ENCODE peak calls at places on chromosomes 7 and 10, in seven cellular contexts. D, R, X, L, S, I and H are unnamed samples. For H3K9me3 and H3K4me1, the result is how much of the 10 kb centered on the place peaks cover.

GRCh38 chr10:71079761-71080380 is 132.5 kb upstream of the UNC5B start:
- DNase-seq in S (no peak), D (no peak), X (no peak), L (no peak), I (peak), R (peak), H (peak)

GRCh38 chr10:47458466-47459154 is 25.3 kb downstream of the ANXA8 start:
- DNase-seq in I (no peak), X (no peak), R (no peak), S (peak), L (no peak), D (no peak), H (no peak)

GRCh38 chr10:123787566-123787965 is 104.0 kb downstream of the CPXM2 start:
- DNase-seq in R (no peak), S (no peak), L (no peak), D (no peak), X (no peak), I (no peak), H (peak)

GRCh38 chr7:78041409-78041808 is 242.8 kb downstream of the PHTF2 start:
- DNase-seq in D (no peak), S (no peak), L (no peak), X (no peak), R (no peak), I (no peak), H (no peak)

GRCh38 chr10:26739087-26739631 is 41.7 kb downstream of the PDSS1 start:
- DNase-seq in X (no peak), D (no peak), R (no peak), L (no peak), I (no peak), S (no peak), H (no peak)

GRCh38 chr10:101775273-101776131 is at the start of gene FGF8:
- DNase-seq in R (peak), D (no peak), I (no peak), X (no peak), S (no peak), L (no peak), H (no peak)

GRCh38 chr10:60975716-60976115 is 31.7 kb upstream of the RHOBTB1 start:
- DNase-seq in L (no peak), I (no peak), R (no peak), D (no peak), X (no peak), S (no peak), H (no peak)

GRCh38 chr10:8311526-8312070 is 257.1 kb downstream of the GATA3 start:
- DNase-seq in D (no peak), L (no peak), S (no peak), I (no peak), R (no peak), X (no peak), H (no peak)

GRCh38 chr7:157612664-157613561 is 276.1 kb downstream of the DNAJB6 start:
- DNase-seq in X (no peak), S (peak), D (peak), I (peak), L (peak), R (peak), H (peak)

GRCh38 chr10:102504179-102504975 is 605 bp downstream of the SUFU start:
- DNase-seq in L (peak), S (peak), R (peak), I (peak), X (no peak), D (peak), H (peak)

GRCh38 chr10:112151640-112152039 is 31.9 kb downstream of the GPAM start:
- DNase-seq in R (no peak), X (no peak), L (no peak), S (no peak), D (no peak), I (no peak), H (no peak)

GRCh38 chr10:77139145-77139692 is 498.4 kb downstream of the KCNMA1 start:
- DNase-seq in I (no peak), L (no peak), D (no peak), S (no peak), X (no peak), R (no peak), H (no peak)

GRCh38 chr7:81604075-81604807 is 165.6 kb downstream of the HGF start:
- DNase-seq in X (no peak), I (no peak), L (no peak), S (peak), D (no peak), R (no peak), H (no peak)

GRCh38 chr7:94654764-94655561 is 970 bp downstream of the SGCE start:
- DNase-seq in X (no peak), I (no peak), R (no peak), L (no peak), S (peak), D (peak), H (no peak)

GRCh38 chr10:7085147-7085912 is 325.5 kb downstream of the SFMBT2 start:
- DNase-seq in I (no peak), D (no peak), X (no peak), L (no peak), R (no peak), S (no peak), H (no peak)

GRCh38 chr10:62471718-62472117 is 97.5 kb downstream of the ZNF365 start:
- DNase-seq in D (no peak), I (no peak), X (no peak), L (no peak), R (no peak), S (no peak), H (no peak)

GRCh38 chr7:97043281-97043680 is 18.6 kb upstream of the DLX5 start:
- DNase-seq in X (no peak), S (no peak), I (no peak), L (no peak), R (no peak), D (no peak), H (no peak)

GRCh38 chr10:71766717-71767419 is 6.5 kb downstream of the VSIR start:
- DNase-seq in I (peak), S (peak), D (peak), R (peak), X (no peak), L (peak), H (peak)

GRCh38 chr7:17354473-17354872 is 56.0 kb downstream of the AHR start:
- DNase-seq in D (no peak), R (no peak), X (no peak), I (no peak), S (no peak), L (no peak), H (no peak)

GRCh38 chr10:75959209-75959608 is 527.8 kb downstream of the LRMDA start:
- DNase-seq in S (peak), L (no peak), I (no peak), X (peak), R (no peak), D (no peak), H (no peak)

GRCh38 chr7:146670532-146670931 is 553.9 kb downstream of the CNTNAP2 start:
- DNase-seq in S (no peak), L (no peak), R (no peak), I (no peak), D (no peak), X (no peak), H (no peak)
- H3K9me3 ChIP-seq in S (under half), L (under half), R (under half), I (under half), D (under half), X (under half), H (under half)

DNA sequence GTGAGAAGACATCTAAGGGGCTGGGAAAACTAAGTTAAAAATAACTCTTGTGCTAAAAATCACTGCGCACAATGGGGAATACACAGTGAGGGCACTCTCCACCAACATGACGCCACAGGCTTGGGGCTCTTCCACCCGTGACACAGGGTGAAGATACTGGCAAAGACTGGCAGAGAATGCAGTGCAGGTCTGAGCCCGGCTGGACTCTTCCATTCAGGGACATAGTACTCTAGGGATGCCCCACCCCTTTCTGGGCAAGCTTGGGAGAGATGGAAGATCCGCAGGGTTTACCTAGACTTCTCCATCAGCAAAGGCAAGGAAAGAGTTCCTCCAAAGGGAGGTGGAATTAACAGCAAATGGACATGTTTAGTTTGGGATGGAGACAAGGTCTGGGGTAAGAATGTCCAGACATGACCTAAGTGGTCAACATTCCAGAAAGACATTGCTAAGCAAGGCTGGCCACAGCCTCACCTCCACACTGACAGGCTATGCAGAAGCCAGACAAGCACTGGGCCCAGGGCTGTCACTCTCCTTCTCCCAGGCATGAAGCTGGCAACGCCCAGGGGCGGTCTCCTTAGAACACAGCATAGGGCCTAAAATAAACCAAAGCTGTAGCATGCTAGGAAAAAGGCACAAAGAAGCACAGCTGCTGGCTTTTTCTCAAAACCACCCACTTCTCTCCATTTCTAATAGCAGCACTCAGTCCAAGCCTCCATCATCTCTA is 28.1 kb downstream of the XPNPEP1 start:
- DNase-seq in D (peak), L (peak), R (peak), I (no peak), X (no peak), S (peak), H (peak)
- H3K4me1 ChIP-seq in D (under half), L (under half), R (half or more), I (half or more), X (half or more), S (under half), H (under half)

GRCh38 chr10:82038587-82038986 is 163.6 kb downstream of the NRG3 start:
- DNase-seq in D (no peak), X (no peak), S (no peak), L (no peak), R (no peak), I (no peak), H (no peak)
- H3K9me3 ChIP-seq in D (under half), X (under half), S (under half), L (under half), R (under half), I (under half), H (under half)

DNA sequence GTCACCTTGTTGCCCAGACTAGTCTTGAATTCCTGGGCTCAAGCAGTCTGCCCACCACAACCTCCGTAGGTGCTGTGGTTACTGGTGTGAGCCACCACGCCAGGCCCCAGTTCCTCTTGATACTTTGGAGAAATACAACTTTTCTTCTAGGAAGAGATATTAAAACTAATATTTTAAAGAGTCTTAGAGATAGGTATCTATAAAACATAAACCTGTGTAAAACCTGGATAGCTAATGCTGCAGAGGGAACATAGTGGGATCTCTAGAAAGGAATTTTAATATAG is 4.8 kb upstream of the GDI2 start:
- DNase-seq in X (no peak), I (no peak), D (no peak), S (no peak), R (no peak), L (no peak), H (no peak)
- H3K4me1 ChIP-seq in X (under half), I (under half), D (under half), S (under half), R (under half), L (under half), H (under half)

DNA sequence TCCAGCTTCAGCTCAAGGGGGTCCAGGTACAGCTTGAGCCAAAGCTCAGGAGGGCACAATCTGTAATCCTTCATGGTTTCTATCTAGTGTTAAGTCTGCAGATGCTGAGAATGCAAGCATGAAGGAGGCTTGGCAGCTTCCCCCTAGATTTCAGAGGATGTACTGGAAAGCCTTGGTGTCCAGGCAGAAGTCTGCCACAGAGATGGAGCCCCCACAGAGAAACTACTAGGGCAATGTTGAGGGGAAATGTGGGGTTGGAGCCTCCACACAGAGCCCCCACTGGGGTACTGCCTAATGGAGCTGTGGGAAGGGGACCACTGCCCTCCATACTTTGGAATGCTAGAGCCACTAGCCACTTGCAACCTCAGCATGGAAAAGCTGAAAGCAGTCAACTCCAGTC is 11.4 kb downstream of the ZNF25 start:
- DNase-seq in S (no peak), L (no peak), I (no peak), R (no peak), D (no peak), X (no peak), H (no peak)
- H3K9me3 ChIP-seq in S (under half), L (under half), I (under half), R (under half), D (under half), X (under half), H (under half)

GRCh38 chr10:57791546-57791945 is 476.1 kb downstream of the IPMK start:
- DNase-seq in X (no peak), D (no peak), R (no peak), L (no peak), I (no peak), S (no peak), H (no peak)
- H3K4me1 ChIP-seq in X (under half), D (under half), R (under half), L (under half), I (under half), S (under half), H (under half)

DNA sequence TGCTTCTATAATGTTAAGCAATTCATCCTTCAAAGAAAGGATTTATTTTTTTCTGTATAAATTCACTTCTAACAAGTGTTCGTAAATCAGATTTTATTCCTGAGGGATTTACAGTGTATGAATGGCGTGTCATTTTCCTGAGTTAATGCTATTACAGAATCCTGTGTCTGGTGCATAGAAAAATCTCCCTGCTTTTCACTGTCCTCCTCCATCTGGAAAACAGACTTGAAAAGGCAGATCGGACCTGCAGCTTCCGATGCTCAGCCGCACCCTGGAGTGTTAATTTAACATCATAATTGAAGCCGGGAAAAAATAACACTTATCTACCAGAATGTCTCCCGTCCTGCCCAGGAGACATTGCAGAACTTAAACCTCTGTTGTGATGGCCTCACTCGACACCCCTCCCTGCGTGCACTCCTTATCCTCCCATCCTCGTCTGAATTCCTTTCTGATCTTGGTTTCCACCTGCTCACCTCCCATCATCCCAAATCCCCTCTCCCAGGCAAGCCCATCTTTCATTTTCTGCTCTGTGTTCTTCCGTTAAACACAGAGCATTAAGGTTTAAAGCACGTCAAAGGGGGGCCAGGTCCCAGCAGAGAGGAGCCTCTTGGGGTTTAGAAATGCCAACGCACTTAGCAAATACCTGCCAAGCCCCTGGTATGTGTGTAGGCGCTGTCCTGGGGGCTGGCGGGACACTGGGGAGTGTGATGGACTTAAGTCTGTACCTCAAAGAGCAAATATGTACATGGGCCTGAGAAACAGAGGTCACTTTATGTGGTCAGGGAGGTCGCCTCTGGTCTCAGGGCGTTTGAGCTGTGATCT is 441.9 kb upstream of the FOXK1 start:
- DNase-seq in S (no peak), I (no peak), L (no peak), R (no peak), D (no peak), X (no peak), H (no peak)
- H3K9me3 ChIP-seq in S (under half), I (under half), L (under half), R (under half), D (under half), X (under half), H (under half)

DNA sequence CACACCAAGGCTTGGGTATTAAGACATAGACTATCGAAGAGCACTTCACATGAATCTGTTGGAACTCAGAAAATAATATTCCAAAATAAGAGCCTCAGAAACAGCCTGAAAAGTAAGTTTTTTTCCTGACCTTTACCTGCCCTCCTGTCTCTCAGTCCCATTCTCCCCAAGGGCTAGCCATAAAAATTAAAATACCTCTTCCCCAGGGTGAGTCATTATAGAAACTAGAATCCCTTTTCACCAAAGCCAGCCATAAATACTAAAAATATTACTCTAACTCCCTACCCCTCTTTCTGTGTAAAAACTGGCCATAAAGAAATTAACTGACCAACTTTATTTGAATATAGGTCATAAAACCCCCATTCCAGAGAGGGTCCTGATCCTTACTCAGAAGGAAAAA is 87.9 kb upstream of the TMEM106B start:
- DNase-seq in I (no peak), X (no peak), S (no peak), R (no peak), L (no peak), D (no peak), H (no peak)
- H3K4me1 ChIP-seq in I (under half), X (under half), S (under half), R (under half), L (under half), D (under half), H (under half)